ENCODE peak calls at places on chromosome 21, in seven cellular contexts. One of them, this sample, is unnamed.
A peak's percentile ranks its signal among the peaks of the same experiment; 100 is the strongest.

GRCh38 chr21:43191521-43191920 is 22.7 kb downstream of the CRYAA start:
- DNase-seq in psoas muscle: peak; percentile 38
- DNase-seq in GM06990: no peak
- DNase-seq in endothelial cell of umbilical vein: no peak
- DNase-seq in IMR-90: no peak
- DNase-seq in fibroblast of lung: no peak
- DNase-seq in lower leg skin: peak; percentile 79
- DNase-seq in this sample: no peak

GRCh38 chr21:42199488-42200463 is 19.2 kb upstream of the ABCG1 start:
- DNase-seq in IMR-90: peak; percentile 77
- DNase-seq in lower leg skin: peak; percentile 67
- DNase-seq in psoas muscle: no peak
- DNase-seq in GM06990: no peak
- DNase-seq in fibroblast of lung: peak; percentile 44
- DNase-seq in endothelial cell of umbilical vein: peak; percentile 82
- DNase-seq in this sample: no peak

GRCh38 chr21:42455196-42455595 is 40.8 kb downstream of the RSPH1 start:
- DNase-seq in IMR-90: no peak
- DNase-seq in GM06990: no peak
- DNase-seq in endothelial cell of umbilical vein: no peak
- DNase-seq in fibroblast of lung: no peak
- DNase-seq in psoas muscle: peak; percentile 45
- DNase-seq in lower leg skin: no peak
- DNase-seq in this sample: no peak

GRCh38 chr21:37232274-37233018 is 34.7 kb downstream of the VPS26C start:
- DNase-seq in psoas muscle: no peak
- DNase-seq in fibroblast of lung: no peak
- DNase-seq in endothelial cell of umbilical vein: no peak
- DNase-seq in lower leg skin: peak; percentile 7
- DNase-seq in GM06990: peak; percentile 43
- DNase-seq in IMR-90: no peak
- DNase-seq in this sample: no peak

GRCh38 chr21:23475518-23476189 is 2131.6 kb downstream of the MRPL39 start:
- DNase-seq in lower leg skin: no peak
- DNase-seq in fibroblast of lung: no peak
- DNase-seq in IMR-90: no peak
- DNase-seq in psoas muscle: no peak
- DNase-seq in GM06990: no peak
- DNase-seq in endothelial cell of umbilical vein: peak; percentile 1
- DNase-seq in this sample: no peak

GRCh38 chr21:32624726-32625125 is 12.5 kb upstream of the CFAP298 start:
- DNase-seq in psoas muscle: no peak
- DNase-seq in endothelial cell of umbilical vein: no peak
- DNase-seq in fibroblast of lung: peak; percentile 84
- DNase-seq in GM06990: peak; percentile 33
- DNase-seq in lower leg skin: no peak
- DNase-seq in IMR-90: peak; percentile 6
- DNase-seq in this sample: no peak

GRCh38 chr21:36330904-36331303 is 10.9 kb downstream of the MORC3 start:
- DNase-seq in lower leg skin: no peak
- DNase-seq in fibroblast of lung: peak; percentile 42
- DNase-seq in GM06990: no peak
- DNase-seq in psoas muscle: no peak
- DNase-seq in endothelial cell of umbilical vein: peak; percentile 64
- DNase-seq in IMR-90: peak; percentile 60
- DNase-seq in this sample: no peak

GRCh38 chr21:42731264-42732032 is 78.0 kb downstream of the PDE9A start:
- DNase-seq in fibroblast of lung: no peak
- DNase-seq in lower leg skin: no peak
- DNase-seq in GM06990: no peak
- DNase-seq in IMR-90: no peak
- DNase-seq in endothelial cell of umbilical vein: no peak
- DNase-seq in psoas muscle: no peak
- DNase-seq in this sample: peak; percentile 99

GRCh38 chr21:32392299-32392879 is 423 bp downstream of the URB1 start:
- DNase-seq in GM06990: no peak
- DNase-seq in endothelial cell of umbilical vein: peak; percentile 44
- DNase-seq in lower leg skin: no peak
- DNase-seq in IMR-90: no peak
- DNase-seq in fibroblast of lung: peak; percentile 16
- DNase-seq in psoas muscle: no peak
- DNase-seq in this sample: no peak

GRCh38 chr21:41142051-41142795 is 25.7 kb upstream of the BACE2 start:
- DNase-seq in endothelial cell of umbilical vein: no peak
- DNase-seq in IMR-90: peak; percentile 47
- DNase-seq in psoas muscle: no peak
- DNase-seq in fibroblast of lung: peak; percentile 97
- DNase-seq in lower leg skin: peak; percentile 85
- DNase-seq in GM06990: no peak
- DNase-seq in this sample: no peak

GRCh38 chr21:44666401-44667320 is at the start of gene KRTAP12-2:
- DNase-seq in psoas muscle: no peak
- DNase-seq in lower leg skin: peak; percentile 60
- DNase-seq in GM06990: no peak
- DNase-seq in IMR-90: no peak
- DNase-seq in endothelial cell of umbilical vein: no peak
- DNase-seq in fibroblast of lung: no peak
- DNase-seq in this sample: peak; percentile 55

GRCh38 chr21:36437745-36438128 is 42.2 kb downstream of the CLDN14 start:
- DNase-seq in IMR-90: peak; percentile 97
- DNase-seq in fibroblast of lung: peak; percentile 99
- DNase-seq in endothelial cell of umbilical vein: peak; percentile 74
- DNase-seq in lower leg skin: no peak
- DNase-seq in psoas muscle: no peak
- DNase-seq in GM06990: no peak
- DNase-seq in this sample: no peak

GRCh38 chr21:29164330-29164942 is 34.0 kb downstream of the MAP3K7CL start:
- DNase-seq in GM06990: no peak
- DNase-seq in lower leg skin: no peak
- DNase-seq in fibroblast of lung: peak; percentile 81
- DNase-seq in IMR-90: peak; percentile 91
- DNase-seq in psoas muscle: no peak
- DNase-seq in endothelial cell of umbilical vein: peak; percentile 74
- DNase-seq in this sample: peak; percentile 66

DNA sequence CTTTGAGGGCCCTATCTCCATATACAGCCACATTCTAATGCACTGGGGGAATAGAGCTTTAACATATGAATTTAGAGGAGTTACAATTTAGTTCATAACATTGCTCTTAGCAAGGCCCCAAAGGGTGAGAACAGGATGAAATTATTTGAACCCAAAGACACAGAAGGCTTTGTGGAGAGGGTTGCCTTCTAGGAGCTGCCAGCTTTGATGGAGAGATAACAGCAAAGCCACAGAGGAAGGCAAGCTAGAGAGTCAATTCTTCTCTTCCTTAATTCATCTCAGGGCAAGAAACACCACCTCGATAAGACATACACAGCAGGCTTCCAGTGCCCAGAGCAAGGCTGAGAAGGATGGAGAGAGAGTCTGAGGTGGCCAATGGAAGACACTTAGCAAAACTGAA is 94.8 kb upstream of the TMPRSS15 start:
- DNase-seq in endothelial cell of umbilical vein: no peak
- DNase-seq in IMR-90: no peak
- DNase-seq in GM06990: no peak
- DNase-seq in lower leg skin: no peak
- DNase-seq in fibroblast of lung: no peak
- DNase-seq in psoas muscle: no peak
- DNase-seq in this sample: no peak
- TF ChIP-seq CTCF in endothelial cell of umbilical vein: no peak
- TF ChIP-seq CTCF in IMR-90: no peak
- TF ChIP-seq CTCF in GM06990: no peak
- TF ChIP-seq CTCF in lower leg skin: no peak
- TF ChIP-seq CTCF in fibroblast of lung: no peak
- TF ChIP-seq CTCF in psoas muscle: no peak
- TF ChIP-seq CTCF in this sample: no peak

GRCh38 chr21:31159808-31160207 is 121.5 kb upstream of the KRTAP19-8 start:
- DNase-seq in psoas muscle: no peak
- DNase-seq in GM06990: no peak
- DNase-seq in endothelial cell of umbilical vein: no peak
- DNase-seq in IMR-90: no peak
- DNase-seq in fibroblast of lung: no peak
- DNase-seq in lower leg skin: no peak
- DNase-seq in this sample: no peak

GRCh38 chr21:31156662-31157061 is 118.4 kb upstream of the KRTAP19-8 start:
- DNase-seq in endothelial cell of umbilical vein: no peak
- DNase-seq in GM06990: no peak
- DNase-seq in lower leg skin: no peak
- DNase-seq in IMR-90: no peak
- DNase-seq in fibroblast of lung: no peak
- DNase-seq in psoas muscle: no peak
- DNase-seq in this sample: no peak

GRCh38 chr21:31161157-31161556 is 122.9 kb upstream of the KRTAP19-8 start:
- DNase-seq in endothelial cell of umbilical vein: no peak
- DNase-seq in IMR-90: peak; percentile 15
- DNase-seq in lower leg skin: no peak
- DNase-seq in fibroblast of lung: peak; percentile 78
- DNase-seq in GM06990: no peak
- DNase-seq in psoas muscle: no peak
- DNase-seq in this sample: no peak

GRCh38 chr21:31157756-31158155 is 119.5 kb upstream of the KRTAP19-8 start:
- DNase-seq in IMR-90: no peak
- DNase-seq in psoas muscle: no peak
- DNase-seq in lower leg skin: no peak
- DNase-seq in GM06990: no peak
- DNase-seq in fibroblast of lung: peak; percentile 30
- DNase-seq in endothelial cell of umbilical vein: no peak
- DNase-seq in this sample: no peak

DNA sequence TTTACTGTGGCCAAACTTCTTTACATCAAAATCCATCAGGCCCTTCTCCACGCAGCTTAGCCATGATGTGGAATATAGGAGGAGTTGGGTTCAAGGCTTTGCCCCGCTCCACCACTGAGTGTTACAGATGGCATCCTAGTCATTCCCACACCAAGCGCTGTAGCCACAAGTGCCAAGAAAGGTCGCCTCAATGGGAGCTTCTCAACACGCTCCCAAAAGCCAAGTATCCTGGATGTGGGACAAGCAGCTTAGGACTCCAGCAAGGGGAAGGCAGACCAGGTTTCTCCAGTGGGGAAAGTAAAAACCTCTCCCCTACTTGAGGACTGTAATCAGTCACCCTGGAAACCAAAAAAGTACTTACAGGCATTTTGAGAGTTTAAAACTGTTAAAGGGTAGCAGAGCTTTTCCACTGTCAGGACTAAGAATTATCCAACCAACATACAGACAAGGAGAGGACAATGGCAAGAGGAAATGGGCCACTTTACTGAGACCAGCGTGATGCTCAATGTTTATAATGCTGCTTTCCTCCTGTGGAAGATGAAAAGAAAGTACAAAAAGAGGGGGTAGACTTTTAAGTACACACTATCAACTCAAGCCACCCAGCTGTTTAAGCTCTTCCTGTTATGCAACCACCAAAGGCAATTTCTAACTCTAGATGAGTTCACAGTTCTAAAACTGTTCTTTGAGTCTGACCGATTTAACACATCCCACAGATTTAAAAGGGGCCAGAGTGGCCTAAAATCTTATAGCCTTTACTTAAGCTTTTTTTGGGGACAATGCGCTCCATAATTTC is 120.7 kb upstream of the KRTAP19-8 start:
- DNase-seq in GM06990: no peak
- DNase-seq in fibroblast of lung: no peak
- DNase-seq in endothelial cell of umbilical vein: no peak
- DNase-seq in IMR-90: peak; percentile 26
- DNase-seq in lower leg skin: no peak
- DNase-seq in psoas muscle: no peak
- DNase-seq in this sample: no peak
- H3K4me3 ChIP-seq in GM06990: no peak overlapping the region
- H3K4me3 ChIP-seq in fibroblast of lung: no peak overlapping the region
- H3K4me3 ChIP-seq in endothelial cell of umbilical vein: no peak overlapping the region
- H3K4me3 ChIP-seq in IMR-90: no peak overlapping the region
- H3K4me3 ChIP-seq in lower leg skin: no peak overlapping the region
- H3K4me3 ChIP-seq in psoas muscle: no peak overlapping the region
- H3K4me3 ChIP-seq in this sample: no peak overlapping the region

GRCh38 chr21:45923146-45923545 is 58.4 kb upstream of the COL6A1 start:
- DNase-seq in IMR-90: peak; percentile 75
- DNase-seq in lower leg skin: peak; percentile 91
- DNase-seq in endothelial cell of umbilical vein: peak; percentile 29
- DNase-seq in GM06990: no peak
- DNase-seq in fibroblast of lung: peak; percentile 63
- DNase-seq in psoas muscle: peak; percentile 82
- DNase-seq in this sample: peak; percentile 41

GRCh38 chr21:45927032-45927431 is 54.5 kb upstream of the COL6A1 start:
- DNase-seq in fibroblast of lung: no peak
- DNase-seq in GM06990: no peak
- DNase-seq in psoas muscle: no peak
- DNase-seq in lower leg skin: no peak
- DNase-seq in IMR-90: no peak
- DNase-seq in endothelial cell of umbilical vein: no peak
- DNase-seq in this sample: no peak

GRCh38 chr21:45927851-45928850 is 53.4 kb upstream of the COL6A1 start:
- DNase-seq in endothelial cell of umbilical vein: no peak
- DNase-seq in lower leg skin: no peak
- DNase-seq in psoas muscle: peak; percentile 46
- DNase-seq in fibroblast of lung: no peak
- DNase-seq in IMR-90: no peak
- DNase-seq in GM06990: no peak
- DNase-seq in this sample: no peak

GRCh38 chr21:45929477-45929876 is 52.1 kb upstream of the COL6A1 start:
- DNase-seq in IMR-90: no peak
- DNase-seq in psoas muscle: peak; percentile 9
- DNase-seq in lower leg skin: no peak
- DNase-seq in fibroblast of lung: no peak
- DNase-seq in endothelial cell of umbilical vein: no peak
- DNase-seq in GM06990: no peak
- DNase-seq in this sample: no peak

GRCh38 chr21:45926281-45926680 is 55.3 kb upstream of the COL6A1 start:
- DNase-seq in IMR-90: no peak
- DNase-seq in psoas muscle: no peak
- DNase-seq in endothelial cell of umbilical vein: no peak
- DNase-seq in GM06990: no peak
- DNase-seq in lower leg skin: no peak
- DNase-seq in fibroblast of lung: no peak
- DNase-seq in this sample: no peak
- TF ChIP-seq CTCF in IMR-90: peak; percentile 13
- TF ChIP-seq CTCF in psoas muscle: no peak
- TF ChIP-seq CTCF in endothelial cell of umbilical vein: no peak
- TF ChIP-seq CTCF in GM06990: no peak
- TF ChIP-seq CTCF in lower leg skin: no peak
- TF ChIP-seq CTCF in fibroblast of lung: peak; percentile 13
- TF ChIP-seq CTCF in this sample: no peak

GRCh38 chr21:34670220-34670961 is 1.6 kb downstream of the CLIC6 start:
- DNase-seq in lower leg skin: no peak
- DNase-seq in GM06990: peak; percentile 64
- DNase-seq in IMR-90: no peak
- DNase-seq in fibroblast of lung: peak; percentile 9
- DNase-seq in psoas muscle: no peak
- DNase-seq in endothelial cell of umbilical vein: no peak
- DNase-seq in this sample: no peak

GRCh38 chr21:34670962-34671348 is 2.2 kb downstream of the CLIC6 start:
- DNase-seq in GM06990: no peak
- DNase-seq in lower leg skin: no peak
- DNase-seq in fibroblast of lung: no peak
- DNase-seq in psoas muscle: no peak
- DNase-seq in IMR-90: no peak
- DNase-seq in endothelial cell of umbilical vein: no peak
- DNase-seq in this sample: no peak

GRCh38 chr21:34668803-34669148 is at the start of gene CLIC6:
- DNase-seq in psoas muscle: no peak
- DNase-seq in IMR-90: no peak
- DNase-seq in GM06990: no peak
- DNase-seq in lower leg skin: peak; percentile 93
- DNase-seq in fibroblast of lung: no peak
- DNase-seq in endothelial cell of umbilical vein: no peak
- DNase-seq in this sample: no peak

GRCh38 chr21:34667761-34668160 is 1.0 kb upstream of the CLIC6 start:
- DNase-seq in fibroblast of lung: no peak
- DNase-seq in endothelial cell of umbilical vein: no peak
- DNase-seq in lower leg skin: no peak
- DNase-seq in IMR-90: no peak
- DNase-seq in psoas muscle: no peak
- DNase-seq in GM06990: no peak
- DNase-seq in this sample: no peak

GRCh38 chr21:34669149-34669879 is 520 bp downstream of the CLIC6 start:
- DNase-seq in IMR-90: no peak
- DNase-seq in lower leg skin: no peak
- DNase-seq in GM06990: peak; percentile 76
- DNase-seq in psoas muscle: no peak
- DNase-seq in fibroblast of lung: no peak
- DNase-seq in endothelial cell of umbilical vein: no peak
- DNase-seq in this sample: no peak
- H3K4me3 ChIP-seq in IMR-90: peak overlapping the region; percentile 20
- H3K4me3 ChIP-seq in lower leg skin: peak overlapping the region; percentile 40
- H3K4me3 ChIP-seq in GM06990: peak overlapping the region; percentile 86
- H3K4me3 ChIP-seq in psoas muscle: peak overlapping the region; percentile 62
- H3K4me3 ChIP-seq in fibroblast of lung: no peak overlapping the region
- H3K4me3 ChIP-seq in endothelial cell of umbilical vein: no peak overlapping the region
- H3K4me3 ChIP-seq in this sample: no peak overlapping the region

This sample was measured in LNCaP clone FGC.